ENCODE peak calls at places on chromosomes 13 and 19, in four cellular contexts. J is endodermal cell, Y is cardiac fibroblast, M is WTC11. Q is an unnamed sample.

GRCh38 chr19:18152817-18153554 is at the start of gene PIK3R2:
- DNase-seq in J (peak; percentile 100), M (peak; percentile 100), Y (peak; percentile 99), Q (peak; percentile 99)

GRCh38 chr13:109211616-109212015 is 574.8 kb downstream of the IRS2 start:
- DNase-seq in J (no peak), M (no peak), Y (no peak), Q (no peak)

GRCh38 chr19:48975947-48976847 is 11.1 kb downstream of the FTL start:
- DNase-seq in M (peak; percentile 72), Y (no peak), J (peak; percentile 82), Q (no peak)

GRCh38 chr13:33116321-33117010 is 100.2 kb downstream of the KL start:
- DNase-seq in Y (no peak), M (no peak), J (no peak), Q (no peak)

GRCh38 chr19:5108123-5108613 is 139.3 kb downstream of the KDM4B start:
- DNase-seq in M (no peak), Y (no peak), J (no peak), Q (no peak)

GRCh38 chr13:37175996-37176395 is 70.5 kb upstream of the CSNK1A1L start:
- DNase-seq in J (no peak), Y (peak; percentile 95), M (no peak), Q (no peak)

GRCh38 chr13:21638319-21639282 is 32.3 kb upstream of the FGF9 start:
- DNase-seq in M (no peak), Y (peak; percentile 42), J (peak; percentile 64), Q (peak; percentile 50)

GRCh38 chr19:41848666-41849065 is 3.8 kb downstream of the DMRTC2 start:
- DNase-seq in J (no peak), Y (no peak), M (no peak), Q (no peak)

GRCh38 chr13:111046590-111047141 is 68.4 kb upstream of the ARHGEF7 start:
- DNase-seq in M (no peak), Y (peak; percentile 42), J (no peak), Q (peak; percentile 76)

GRCh38 chr19:575527-576506 is 3.4 kb downstream of the BSG start:
- DNase-seq in Y (peak; percentile 72), M (no peak), J (peak; percentile 55), Q (no peak)

GRCh38 chr19:35272122-35272715 is 3.5 kb downstream of the USF2 start:
- DNase-seq in M (no peak), Y (no peak), J (no peak), Q (no peak)

GRCh38 chr13:92054389-92054788 is 656.0 kb downstream of the GPC5 start:
- DNase-seq in J (no peak), Y (no peak), M (no peak), Q (no peak)

GRCh38 chr13:19860884-19861655 is 2.4 kb downstream of the ZMYM5 start:
- DNase-seq in M (no peak), J (peak; percentile 50), Y (peak; percentile 72), Q (no peak)

GRCh38 chr19:13781547-13781946 is 7.3 kb downstream of the C19orf53 start:
- DNase-seq in Y (peak; percentile 93), J (peak; percentile 87), M (peak; percentile 77), Q (no peak)

GRCh38 chr19:39971380-39971841 is 446 bp downstream of the PSMC4 start:
- DNase-seq in M (peak; percentile 17), J (no peak), Y (no peak), Q (no peak)

GRCh38 chr19:12793290-12794195 is 2.3 kb downstream of the JUNB start:
- DNase-seq in Y (peak; percentile 97), J (peak; percentile 96), M (peak; percentile 91), Q (peak; percentile 93)

GRCh38 chr13:94494021-94494420 is 14.5 kb upstream of the DCT start:
- DNase-seq in Y (no peak), J (no peak), M (no peak), Q (no peak)

GRCh38 chr19:43636121-43636683 is 3.4 kb downstream of the CADM4 start:
- DNase-seq in J (peak; percentile 79), Y (no peak), M (peak; percentile 62), Q (no peak)

GRCh38 chr19:49639401-49640112 is 386 bp downstream of the RRAS start:
- DNase-seq in M (no peak), J (peak; percentile 65), Y (no peak), Q (no peak)

GRCh38 chr13:29140277-29140676 is 320.1 kb downstream of the MTUS2 start:
- DNase-seq in Y (peak; percentile 79), M (no peak), J (no peak), Q (no peak)

GRCh38 chr19:39307822-39308530 is 11.8 kb downstream of the IFNL1 start:
- DNase-seq in M (peak; percentile 66), Y (no peak), J (peak; percentile 83), Q (peak; percentile 8)

GRCh38 chr19:32675720-32676185 is at the start of gene RGS9BP:
- DNase-seq in M (peak; percentile 65), Y (peak; percentile 80), J (peak; percentile 77), Q (peak; percentile 46)

GRCh38 chr19:32674959-32675719 is at the start of gene ANKRD27:
- DNase-seq in J (peak; percentile 99), Y (peak; percentile 98), M (peak; percentile 98), Q (peak; percentile 99)

GRCh38 chr19:32676895-32677359 is 1.3 kb downstream of the RGS9BP start:
- DNase-seq in M (peak; percentile 17), Y (no peak), J (no peak), Q (no peak)

GRCh38 chr19:32677657-32678056 is 2.0 kb downstream of the RGS9BP start:
- DNase-seq in M (peak; percentile 30), J (peak; percentile 89), Y (peak; percentile 25), Q (no peak)

DNA sequence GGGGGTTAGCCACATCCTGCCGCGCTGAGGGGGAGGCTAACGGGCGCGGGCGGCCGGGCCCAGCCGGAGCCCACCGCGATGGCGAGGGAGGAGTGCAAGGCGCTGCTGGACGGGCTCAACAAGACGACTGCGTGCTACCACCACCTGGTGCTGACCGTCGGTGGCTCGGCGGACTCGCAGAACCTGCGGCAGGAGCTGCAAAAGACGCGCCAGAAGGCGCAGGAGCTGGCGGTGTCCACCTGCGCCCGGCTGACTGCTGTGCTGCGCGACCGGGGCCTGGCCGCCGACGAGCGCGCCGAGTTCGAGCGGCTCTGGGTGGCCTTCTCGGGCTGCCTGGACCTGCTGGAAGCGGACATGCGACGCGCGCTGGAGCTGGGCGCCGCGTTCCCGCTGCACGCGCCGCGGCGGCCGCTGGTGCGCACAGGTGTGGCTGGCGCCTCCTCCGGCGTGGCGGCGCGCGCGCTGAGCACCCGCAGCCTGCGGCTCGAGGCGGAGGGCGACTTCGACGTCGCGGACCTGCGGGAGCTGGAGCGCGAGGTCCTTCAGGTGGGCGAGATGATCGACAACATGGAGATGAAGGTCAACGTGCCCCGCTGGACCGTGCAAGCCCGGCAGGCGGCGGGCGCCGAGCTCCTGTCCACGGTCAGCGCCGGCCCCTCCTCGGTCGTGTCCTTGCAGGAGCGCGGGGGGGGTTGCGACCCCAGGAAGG is 692 bp downstream of the RGS9BP start:
- DNase-seq in Y (no peak), J (peak; percentile 80), M (peak; percentile 55), Q (no peak)
- TF ChIP-seq CTCF in Y (no peak), J (peak; percentile 37), M (no peak), Q (no peak)

GRCh38 chr13:42478531-42479156 is 95.3 kb upstream of the TNFSF11 start:
- DNase-seq in M (no peak), Y (peak; percentile 39), J (peak; percentile 55), Q (peak; percentile 34)
- TF ChIP-seq CTCF in M (no peak), Y (peak; percentile 50), J (peak; percentile 71), Q (peak; percentile 33)

DNA sequence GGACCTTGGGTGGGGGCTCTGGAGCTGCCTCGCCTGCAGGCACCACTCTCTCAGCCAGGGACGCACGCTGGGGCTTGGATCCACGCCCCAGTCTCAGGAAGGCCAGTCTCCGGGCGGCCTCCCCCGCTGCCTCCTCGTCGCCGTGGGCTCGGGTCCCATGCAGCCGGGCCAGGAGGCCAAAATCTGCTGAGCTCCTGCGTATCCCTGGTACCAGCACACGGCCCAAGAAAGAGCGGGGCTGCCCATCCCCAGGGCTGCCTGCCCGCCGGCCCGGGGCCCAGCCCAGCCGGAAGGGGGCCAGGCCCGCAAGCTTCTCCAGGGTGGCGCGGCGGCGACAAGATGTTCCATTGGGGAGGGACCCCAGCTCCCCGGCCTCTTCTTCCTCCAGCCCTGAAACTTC is 6.7 kb downstream of the EXOC3L2 start:
- DNase-seq in J (no peak), Y (no peak), M (no peak), Q (no peak)
- TF ChIP-seq CTCF in J (no peak), Y (no peak), M (no peak), Q (no peak)

DNA sequence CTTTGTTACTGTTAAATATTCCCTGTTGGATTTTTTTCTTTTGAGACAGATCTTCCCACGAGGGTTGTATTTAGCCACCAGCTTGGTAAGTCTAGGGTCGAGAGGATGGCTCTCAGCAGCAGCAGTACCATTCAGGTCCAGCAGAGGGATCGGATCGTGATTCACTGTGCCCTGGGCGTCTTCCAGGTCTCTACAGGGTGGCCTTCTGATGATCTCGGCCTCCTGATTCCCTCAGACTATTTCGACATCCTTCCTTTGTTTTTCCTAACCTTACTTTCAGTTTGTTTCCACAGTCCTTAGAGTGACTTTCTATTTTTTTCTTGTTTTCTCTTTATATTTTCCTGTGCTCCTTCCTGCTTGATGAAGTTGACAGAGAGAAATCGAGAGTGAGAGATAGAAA is 1436.9 kb downstream of the UQCRFS1 start:
- DNase-seq in M (no peak), J (peak; percentile 81), Y (peak; percentile 69), Q (no peak)
- TF ChIP-seq CTCF in M (no peak), J (peak; percentile 57), Y (peak; percentile 79), Q (no peak)

GRCh38 chr19:11401808-11402543 is 17.1 kb downstream of the RGL3 start:
- DNase-seq in M (no peak), Y (no peak), J (no peak), Q (no peak)

GRCh38 chr19:11404588-11405258 is 14.4 kb downstream of the RGL3 start:
- DNase-seq in M (no peak), Y (no peak), J (no peak), Q (no peak)

GRCh38 chr19:11410682-11411081 is 8.4 kb downstream of the RGL3 start:
- DNase-seq in Y (no peak), M (no peak), J (no peak), Q (no peak)

GRCh38 chr19:11408591-11408990 is 10.5 kb downstream of the RGL3 start:
- DNase-seq in M (no peak), Y (no peak), J (no peak), Q (no peak)

GRCh38 chr19:11405846-11406643 is 13.1 kb downstream of the RGL3 start:
- DNase-seq in Y (no peak), M (peak; percentile 75), J (peak; percentile 88), Q (no peak)
- TF ChIP-seq CTCF in Y (peak; percentile 26), M (no peak), J (peak; percentile 62), Q (peak; percentile 37)

DNA sequence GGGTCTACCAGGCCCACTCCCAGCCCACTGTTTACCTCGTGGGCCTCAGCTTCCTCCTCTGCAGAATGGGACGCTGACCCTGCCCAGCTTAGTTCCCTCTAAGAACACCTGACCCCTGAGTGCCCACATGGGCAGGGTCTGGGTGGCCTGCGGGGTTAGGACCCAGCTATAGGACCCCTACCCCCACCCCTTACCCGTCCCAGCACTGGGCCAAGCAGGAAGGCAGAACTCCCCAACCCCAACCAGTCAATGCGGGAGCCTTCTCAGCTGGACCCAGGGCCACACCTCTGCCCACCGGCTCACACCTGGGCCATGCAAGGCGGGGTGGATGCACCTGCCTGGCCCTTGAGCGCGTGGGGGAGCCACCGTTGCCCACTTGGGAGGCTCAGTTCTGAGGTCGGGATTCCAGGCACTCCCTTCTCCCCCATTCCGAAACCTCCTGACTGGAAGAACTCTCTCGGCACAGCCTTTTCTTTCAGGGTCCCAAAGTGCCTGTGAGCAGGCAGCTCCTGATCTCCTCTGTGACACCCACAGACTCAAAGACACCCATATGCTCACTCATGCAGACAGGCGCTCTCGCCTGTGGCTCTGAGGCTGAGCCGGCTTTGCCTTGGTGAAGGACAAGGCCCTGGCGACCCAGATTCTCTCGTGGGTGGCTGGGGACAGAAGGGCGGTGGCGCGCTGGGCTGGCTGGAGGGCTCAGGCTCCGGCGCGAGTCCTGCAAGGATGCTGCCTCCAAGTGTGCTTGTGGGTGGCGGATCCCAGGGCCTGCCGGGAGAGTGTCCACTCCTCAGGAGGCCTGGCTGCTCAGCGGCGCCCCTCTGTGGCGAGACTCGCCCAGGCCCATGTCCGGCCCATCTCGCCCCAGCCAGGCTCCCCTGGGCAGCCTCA is 27.9 kb upstream of the PARP4 start:
- DNase-seq in J (peak; percentile 91), Y (peak; percentile 26), M (peak; percentile 78), Q (peak; percentile 18)
- TF ChIP-seq CTCF in J (peak; percentile 81), Y (peak; percentile 24), M (peak; percentile 60), Q (peak; percentile 20)

Q was measured in GM10248.